ENCODE peak calls at places on chromosomes 13 and 19, in six cellular contexts. P, W, U, L, R and E are unnamed samples.

GRCh38 chr13:33110386-33110712 is 94.1 kb downstream of the KL start:
- DNase-seq in P (no peak), W (no peak), U (no peak), L (no peak), R (no peak), E (no peak)

GRCh38 chr13:70967564-70967963 is 859.3 kb upstream of the KLHL1 start:
- DNase-seq in P (no peak), W (peak), U (no peak), L (no peak), R (no peak), E (no peak)

GRCh38 chr19:31074751-31075150 is 274.5 kb downstream of the TSHZ3 start:
- DNase-seq in P (no peak), W (no peak), U (no peak), L (no peak), R (no peak), E (no peak)

GRCh38 chr19:53927745-53928144 is 18.7 kb downstream of the CACNG7 start:
- DNase-seq in P (peak), W (peak), U (peak), L (peak), R (peak), E (no peak)

GRCh38 chr13:95937700-95938320 is 115.4 kb downstream of the UGGT2 start:
- DNase-seq in P (no peak), W (no peak), U (no peak), L (no peak), R (no peak), E (no peak)

GRCh38 chr19:42203700-42204099 is 13.8 kb downstream of the DEDD2 start:
- DNase-seq in P (no peak), W (no peak), U (no peak), L (no peak), R (no peak), E (no peak)

GRCh38 chr13:27182054-27182453 is 10.4 kb upstream of the USP12 start:
- DNase-seq in P (no peak), W (no peak), U (no peak), L (no peak), R (no peak), E (no peak)

GRCh38 chr19:48737360-48737998 is 2.9 kb downstream of the RASIP1 start:
- DNase-seq in P (no peak), W (peak), U (no peak), L (no peak), R (no peak), E (no peak)

GRCh38 chr19:17807731-17808316 is 12.9 kb downstream of the B3GNT3 start:
- DNase-seq in P (no peak), W (no peak), U (no peak), L (no peak), R (no peak), E (no peak)
- H3K9ac ChIP-seq in P (no peak), W (no peak), U (no peak), L (no peak), R (no peak), E (no peak)

GRCh38 chr19:39935262-39935661 is 828 bp upstream of the FCGBP start:
- DNase-seq in P (no peak), W (no peak), U (no peak), L (no peak), R (no peak), E (no peak)
- H3K9ac ChIP-seq in P (no peak), W (no peak), U (no peak), L (no peak), R (no peak), E (no peak)

GRCh38 chr13:29917573-29918091 is 67.2 kb upstream of the UBL3 start:
- DNase-seq in P (peak), W (no peak), U (no peak), L (peak), R (no peak), E (no peak)
- H3K9ac ChIP-seq in P (no peak), W (no peak), U (no peak), L (no peak), R (no peak), E (no peak)

GRCh38 chr13:110381029-110381360 is 73.9 kb downstream of the COL4A2 start:
- DNase-seq in P (no peak), W (no peak), U (no peak), L (no peak), R (no peak), E (no peak)

GRCh38 chr13:110382229-110382628 is 75.1 kb downstream of the COL4A2 start:
- DNase-seq in P (peak), W (no peak), U (peak), L (peak), R (peak), E (peak)

GRCh38 chr13:110379905-110380341 is 72.8 kb downstream of the COL4A2 start:
- DNase-seq in P (peak), W (peak), U (peak), L (peak), R (peak), E (no peak)

GRCh38 chr13:110380359-110381028 is 73.4 kb downstream of the COL4A2 start:
- DNase-seq in P (peak), W (peak), U (peak), L (peak), R (peak), E (no peak)

DNA sequence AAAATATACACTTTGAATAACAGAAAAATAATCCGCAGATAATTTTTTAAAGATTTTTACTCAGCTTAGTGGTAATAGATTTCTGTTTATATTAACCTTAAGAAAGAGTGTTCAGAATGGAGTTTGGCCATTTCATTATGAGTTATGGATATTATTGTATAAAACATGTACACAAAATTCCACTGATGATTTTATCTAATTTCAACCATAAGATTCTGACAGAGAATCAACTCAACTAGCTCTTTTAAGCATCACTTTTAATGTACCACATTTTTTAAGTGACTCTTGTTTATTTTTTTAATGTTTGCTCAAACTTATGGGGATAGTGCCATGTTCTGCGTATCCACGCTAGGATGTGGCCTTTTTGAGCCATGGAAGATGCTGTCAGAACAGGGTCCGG is 75.7 kb downstream of the COL4A2 start:
- DNase-seq in P (no peak), W (no peak), U (no peak), L (no peak), R (no peak), E (no peak)
- H3K9ac ChIP-seq in P (peak), W (no peak), U (peak), L (no peak), R (no peak), E (no peak)

GRCh38 chr13:113601166-113602070 is 16.9 kb downstream of the TFDP1 start:
- DNase-seq in P (no peak), W (no peak), U (no peak), L (no peak), R (no peak), E (no peak)
- H3K9ac ChIP-seq in P (no peak), W (no peak), U (no peak), L (no peak), R (no peak), E (no peak)

DNA sequence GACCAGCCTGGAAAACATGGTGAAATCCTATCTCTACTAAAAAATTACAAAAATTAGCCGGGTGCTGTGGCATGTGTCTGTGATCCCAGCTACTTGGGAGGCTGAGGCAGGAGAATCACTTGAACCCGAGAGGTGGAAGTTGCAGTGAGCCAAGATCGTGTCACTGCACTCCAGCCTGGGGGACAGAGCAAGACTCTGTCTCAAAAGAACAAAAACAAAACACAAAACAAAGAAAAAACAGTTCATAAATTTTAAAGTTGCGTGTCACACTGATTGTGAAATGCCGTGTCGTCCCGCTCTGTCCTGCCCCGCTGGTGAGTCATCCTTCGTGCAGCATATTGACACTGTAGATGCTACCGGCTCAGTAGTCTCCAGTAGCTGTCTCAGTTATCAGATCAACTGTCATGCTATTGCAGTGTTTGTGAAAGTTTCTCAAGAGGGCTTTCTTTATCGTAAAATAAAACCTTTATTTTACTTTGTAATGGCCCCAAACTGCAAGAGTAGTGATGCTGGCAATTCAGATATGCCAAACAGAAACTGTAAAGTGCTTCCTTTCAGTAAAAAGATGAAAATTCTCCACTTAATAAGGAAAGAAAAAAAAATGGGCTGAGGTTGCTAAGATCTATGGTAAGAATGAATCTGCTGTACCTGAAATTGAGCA is 36.4 kb upstream of the IGFL1 start:
- DNase-seq in P (peak), W (no peak), U (peak), L (peak), R (peak), E (no peak)
- H3K9ac ChIP-seq in P (peak), W (no peak), U (no peak), L (no peak), R (no peak), E (no peak)

DNA sequence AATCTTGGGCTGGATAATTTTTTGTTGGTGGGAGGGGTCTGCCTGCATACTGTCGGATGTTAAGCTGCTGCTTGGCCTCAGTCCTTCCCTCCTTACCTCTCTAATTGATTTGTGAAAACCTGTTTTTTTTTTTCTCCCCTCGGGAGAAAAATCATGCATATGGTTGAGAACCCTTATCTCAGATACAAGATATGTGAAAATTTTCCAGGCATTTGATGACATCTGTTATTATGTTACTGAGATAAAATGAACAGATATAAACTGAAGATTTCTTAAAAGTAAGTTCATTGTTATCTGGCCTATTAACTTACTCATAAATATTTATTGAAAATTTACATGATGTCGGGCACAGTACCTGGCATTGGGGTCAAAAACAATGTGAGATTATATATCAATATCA is 1375.7 kb downstream of the PCDH9 start:
- DNase-seq in P (no peak), W (no peak), U (no peak), L (no peak), R (no peak), E (no peak)
- H3K9ac ChIP-seq in P (no peak), W (no peak), U (no peak), L (no peak), R (no peak), E (no peak)

DNA sequence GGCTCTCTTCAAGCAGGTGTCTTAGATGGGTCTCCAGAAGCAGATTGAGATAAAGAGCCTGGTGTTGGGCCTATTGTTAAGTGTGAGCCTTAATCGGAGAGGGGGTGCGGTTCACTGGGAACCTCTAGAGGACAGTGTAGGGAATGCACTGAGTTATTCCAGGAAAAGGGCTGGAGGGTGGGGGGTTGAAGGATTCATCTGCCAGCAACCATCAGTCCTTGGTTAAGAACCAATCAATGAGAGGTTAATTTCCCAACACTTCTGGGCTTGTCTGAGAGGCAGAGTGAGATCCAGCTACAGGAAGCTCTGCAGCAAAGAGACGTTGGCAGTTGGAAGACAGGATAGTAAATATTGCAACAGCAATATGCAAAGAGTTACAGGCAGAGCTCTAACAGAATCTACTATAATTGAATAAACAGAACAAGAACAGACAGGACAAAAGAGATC is 28.7 kb downstream of the CYP4F2 start:
- DNase-seq in P (peak), W (peak), U (no peak), L (no peak), R (peak), E (peak)
- H3K9ac ChIP-seq in P (no peak), W (no peak), U (no peak), L (no peak), R (no peak), E (no peak)